ENCODE peak calls at places on chromosomes 7 and 10, in seven cellular contexts. K is mesendoderm, N is neuronal stem cell, E is H1, J is trophoblast cell, I is IMR-90, B is mesenchymal stem cell. X is an unnamed sample.

GRCh38 chr10:11095374-11095785 is 77.7 kb downstream of the CELF2 start:
- DNase-seq in K (peak), N (no peak), E (no peak), J (no peak), I (no peak), B (no peak), X (peak)

GRCh38 chr10:109343293-109343692 is 580.0 kb downstream of the XPNPEP1 start:
- DNase-seq in K (no peak), N (no peak), E (no peak), J (peak), I (peak), B (peak), X (no peak)

GRCh38 chr7:102138676-102139075 is 148.0 kb upstream of the SH2B2 start:
- DNase-seq in K (no peak), N (no peak), E (no peak), J (no peak), I (no peak), B (no peak), X (no peak)

GRCh38 chr10:63005246-63005645 is 127.9 kb upstream of the NRBF2 start:
- DNase-seq in K (no peak), N (no peak), E (no peak), J (no peak), I (no peak), B (no peak), X (no peak)

GRCh38 chr7:121575194-121575766 is 179.2 kb upstream of the FAM3C start:
- DNase-seq in K (no peak), N (no peak), E (no peak), J (no peak), I (no peak), B (no peak), X (no peak)

GRCh38 chr7:33893377-33893776 is 12.0 kb upstream of the BMPER start:
- DNase-seq in K (no peak), N (no peak), E (no peak), J (peak), I (no peak), B (no peak), X (no peak)

GRCh38 chr10:13983035-13983434 is 347.7 kb downstream of the FRMD4A start:
- DNase-seq in K (no peak), N (no peak), E (no peak), J (no peak), I (no peak), B (no peak), X (no peak)

GRCh38 chr7:50826371-50827172 is 43.9 kb upstream of the GRB10 start:
- DNase-seq in K (peak), N (no peak), E (no peak), J (no peak), I (peak), B (peak), X (no peak)

GRCh38 chr10:14779053-14779649 is 4.5 kb upstream of the FAM107B start:
- DNase-seq in K (no peak), N (no peak), E (no peak), J (peak), I (peak), B (peak), X (no peak)

GRCh38 chr7:140546947-140547346 is 67.6 kb upstream of the MKRN1 start:
- DNase-seq in K (no peak), N (no peak), E (no peak), J (no peak), I (no peak), B (no peak), X (no peak)
- H3K23ac ChIP-seq in K (no peak), N (no peak), E (no peak), J (no peak), I (no peak), B (no peak), X (no peak)

GRCh38 chr7:116731737-116732335 is 59.8 kb downstream of the MET start:
- DNase-seq in K (no peak), N (no peak), E (no peak), J (no peak), I (no peak), B (no peak), X (no peak)
- H2BK120ac ChIP-seq in K (no peak), N (no peak), E (no peak), J (no peak), I (no peak), B (no peak), X (no peak)

DNA sequence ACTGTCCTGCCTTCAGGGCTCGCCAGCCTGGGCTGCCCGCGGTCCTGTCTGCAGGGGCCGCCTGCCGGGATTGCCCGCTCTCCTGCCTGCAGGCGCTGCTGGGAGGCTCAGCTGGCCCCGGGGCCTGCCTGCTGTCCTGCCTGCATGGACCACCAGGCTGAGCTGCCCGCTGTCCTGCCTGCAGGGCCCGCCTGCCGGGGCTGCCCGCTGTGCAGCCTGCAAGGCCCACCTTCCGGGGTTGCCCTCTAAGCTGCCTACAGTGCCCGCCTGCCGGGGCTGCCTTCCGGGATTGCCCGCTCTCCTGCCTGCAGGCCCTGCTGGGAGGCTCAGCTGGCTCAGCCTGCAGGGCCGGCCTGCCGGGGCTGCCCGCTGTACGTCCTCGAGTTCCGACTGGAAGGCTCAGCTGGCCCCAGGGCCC is 164.4 kb downstream of the GLRX3 start:
- DNase-seq in K (no peak), N (no peak), E (no peak), J (no peak), I (no peak), B (no peak), X (no peak)
- H4K8ac ChIP-seq in K (no peak), N (no peak), E (no peak), J (no peak), I (no peak), B (no peak), X (no peak)

GRCh38 chr7:96067321-96067720 is 254.6 kb downstream of the SLC25A13 start:
- DNase-seq in K (peak), N (no peak), E (no peak), J (no peak), I (no peak), B (no peak), X (no peak)
- H3K23ac ChIP-seq in K (no peak), N (no peak), E (no peak), J (no peak), I (no peak), B (no peak), X (no peak)

X was measured in H9.